ENCODE peak calls at places on chromosomes 5 and 9, in eight cellular contexts. T is cardiac muscle cell, F is NCI-H1105, H is LHCN-M2, X is foreskin fibroblast, G is brain microvascular endothelial cell, C is GM13976, K is HFFc6. D is an unnamed sample.

GRCh38 chr9:112110773-112111106 is 64.4 kb downstream of the SUSD1 start:
- DNase-seq in C (no peak), G (no peak), F (no peak), X (no peak), H (no peak), T (no peak), K (no peak), D (no peak)

GRCh38 chr9:88179080-88179521 is 40.8 kb upstream of the SPATA31C2 start:
- DNase-seq in C (no peak), F (no peak), K (no peak), H (no peak), G (no peak), T (no peak), X (no peak), D (no peak)

GRCh38 chr9:38622083-38622674 is 1.8 kb upstream of the ANKRD18A start:
- DNase-seq in H (no peak), G (no peak), K (no peak), F (peak; percentile 60), C (peak; percentile 30), X (no peak), T (no peak), D (peak; percentile 65)

GRCh38 chr9:33473216-33473615 is 508 bp downstream of the NOL6 start:
- DNase-seq in T (no peak), C (no peak), K (no peak), X (peak; percentile 20), H (no peak), F (no peak), G (no peak), D (no peak)

GRCh38 chr9:99385814-99386279 is 163.8 kb downstream of the SEC61B start:
- DNase-seq in C (no peak), X (peak; percentile 79), F (no peak), K (peak; percentile 39), G (no peak), H (peak; percentile 5), T (peak; percentile 23), D (no peak)

GRCh38 chr9:132056717-132057429 is 22.8 kb downstream of the MED27 start:
- DNase-seq in X (no peak), F (no peak), K (no peak), G (no peak), C (no peak), T (no peak), H (no peak), D (no peak)

GRCh38 chr5:38600334-38601045 is 44.0 kb upstream of the LIFR start:
- DNase-seq in X (peak; percentile 76), C (no peak), G (no peak), H (peak; percentile 64), K (no peak), T (peak; percentile 52), F (no peak), D (no peak)

GRCh38 chr9:80836013-80836412 is 853.3 kb downstream of the TLE1 start:
- DNase-seq in C (no peak), X (no peak), T (no peak), K (no peak), F (no peak), H (no peak), G (no peak), D (no peak)

GRCh38 chr5:123134653-123135181 is 45.7 kb downstream of the PRDM6 start:
- DNase-seq in H (no peak), T (no peak), K (no peak), F (no peak), G (no peak), C (no peak), X (no peak), D (no peak)

GRCh38 chr5:176822426-176823075 is 12.2 kb downstream of the UNC5A start:
- DNase-seq in H (no peak), T (no peak), K (no peak), F (no peak), X (no peak), C (no peak), G (no peak), D (no peak)

GRCh38 chr5:173715607-173716006 is 99.2 kb upstream of the BOD1 start:
- DNase-seq in H (no peak), T (no peak), F (no peak), K (no peak), C (no peak), X (no peak), G (no peak), D (no peak)

GRCh38 chr5:160199410-160199911 is 29.8 kb upstream of the FABP6 start:
- DNase-seq in H (peak; percentile 32), K (peak; percentile 9), G (peak; percentile 35), T (peak; percentile 65), C (peak; percentile 90), X (peak; percentile 79), F (peak; percentile 10), D (peak; percentile 90)

GRCh38 chr5:31096238-31096865 is 97.1 kb upstream of the CDH6 start:
- DNase-seq in C (no peak), X (peak; percentile 5), K (no peak), G (peak; percentile 78), F (no peak), H (no peak), T (peak; percentile 81), D (no peak)

GRCh38 chr5:95759634-95760033 is 28.5 kb downstream of the RHOBTB3 start:
- DNase-seq in G (peak; percentile 63), H (peak; percentile 89), F (no peak), C (no peak), T (peak; percentile 48), K (peak; percentile 53), X (peak; percentile 62), D (no peak)

GRCh38 chr9:119523508-119523907 is 154.3 kb upstream of the BRINP1 start:
- DNase-seq in K (no peak), H (no peak), T (no peak), F (no peak), G (no peak), C (no peak), X (no peak), D (no peak)

GRCh38 chr9:69461488-69461887 is 136.5 kb downstream of the ENTREP1 start:
- DNase-seq in K (no peak), H (no peak), X (no peak), T (no peak), F (no peak), G (no peak), C (no peak), D (no peak)

GRCh38 chr5:179407191-179408175 is 62.2 kb upstream of the ADAMTS2 start:
- DNase-seq in C (peak; percentile 17), T (peak; percentile 67), X (peak; percentile 68), F (no peak), K (peak; percentile 22), G (no peak), H (no peak), D (no peak)

GRCh38 chr5:103487253-103487652 is 75.3 kb downstream of the NUDT12 start:
- DNase-seq in X (no peak), H (no peak), T (no peak), G (no peak), F (no peak), C (no peak), K (peak; percentile 65), D (no peak)

GRCh38 chr5:138371454-138371853 is 19.0 kb downstream of the KDM3B start:
- DNase-seq in K (no peak), G (no peak), X (no peak), F (no peak), C (no peak), T (no peak), H (no peak), D (no peak)

GRCh38 chr9:107282268-107282667 is 811 bp upstream of the RAD23B start:
- DNase-seq in K (no peak), H (no peak), X (no peak), F (no peak), G (no peak), C (no peak), T (no peak), D (no peak)

GRCh38 chr9:8627944-8628679 is 828.5 kb upstream of the DMAC1 start:
- DNase-seq in T (no peak), G (no peak), H (no peak), K (no peak), C (no peak), F (peak; percentile 37), X (no peak), D (no peak)

GRCh38 chr9:36218411-36218901 is 27.7 kb downstream of the CLTA start:
- DNase-seq in F (peak; percentile 15), K (no peak), H (no peak), T (no peak), X (no peak), C (no peak), G (no peak), D (no peak)

GRCh38 chr9:130870491-130871381 is 25.9 kb downstream of the QRFP start:
- DNase-seq in K (no peak), T (no peak), C (peak; percentile 83), X (no peak), F (no peak), H (no peak), G (no peak), D (no peak)

D was measured in activated effector memory CD4-positive, alpha-beta T cell treated with anti-CD3 and anti-CD28 coated beads, Interleukin-2, amount 50 U/mL, for 16 hours.